ENCODE peak calls at places on chromosomes 5 and 9, in ten cellular contexts. T, Y, Q, D, M, S, A, I, H and R are unnamed samples.

GRCh38 chr5:75885321-75885720 is 168.1 kb upstream of the POC5 start:
- DNase-seq in Q (no peak), A (no peak), S (no peak), D (no peak), Y (no peak), T (no peak), H (no peak), M (no peak), I (no peak), R (no peak)

GRCh38 chr9:95815961-95816360 is 59.5 kb upstream of the ERCC6L2 start:
- DNase-seq in S (no peak), I (no peak), T (no peak), Y (no peak), A (no peak), D (no peak), H (no peak), Q (no peak), M (no peak), R (no peak)

GRCh38 chr5:74673011-74673790 is 11.8 kb upstream of the HEXB start:
- DNase-seq in S (peak), A (peak), I (no peak), H (no peak), T (peak), Q (no peak), D (no peak), M (peak), Y (peak), R (no peak)

GRCh38 chr9:6910032-6910431 is 152.3 kb downstream of the KDM4C start:
- DNase-seq in Y (peak), A (peak), D (no peak), Q (no peak), S (peak), M (peak), T (no peak), H (no peak), I (no peak), R (no peak)

GRCh38 chr9:134621558-134622110 is 20.0 kb upstream of the COL5A1 start:
- DNase-seq in Y (no peak), T (no peak), H (no peak), S (no peak), A (no peak), Q (no peak), D (peak), I (no peak), M (no peak), R (no peak)

GRCh38 chr9:87742813-87743428 is 17.0 kb downstream of the CTSL start:
- DNase-seq in S (no peak), D (no peak), I (no peak), Q (no peak), T (no peak), M (peak), H (no peak), A (no peak), Y (no peak), R (no peak)

GRCh38 chr9:21565137-21565536 is 83.0 kb upstream of the IFNE start:
- DNase-seq in D (no peak), H (no peak), I (no peak), S (no peak), A (no peak), M (no peak), Q (no peak), T (no peak), Y (peak), R (no peak)

GRCh38 chr5:66089384-66089783 is 54.7 kb upstream of the SREK1 start:
- DNase-seq in D (no peak), I (no peak), A (no peak), Y (no peak), H (no peak), Q (no peak), M (no peak), T (no peak), S (no peak), R (no peak)

GRCh38 chr9:124794902-124795491 is 18.1 kb downstream of the OLFML2A start:
- DNase-seq in Q (no peak), D (no peak), Y (no peak), S (no peak), I (no peak), M (no peak), T (no peak), H (no peak), A (no peak), R (no peak)

GRCh38 chr5:133686566-133686965 is 74.2 kb upstream of the FSTL4 start:
- DNase-seq in M (no peak), S (no peak), Q (no peak), Y (no peak), D (no peak), T (no peak), A (no peak), I (no peak), H (no peak), R (no peak)

GRCh38 chr9:18194316-18194715 is 279.6 kb upstream of the ADAMTSL1 start:
- DNase-seq in T (no peak), S (no peak), Q (no peak), Y (no peak), M (no peak), H (no peak), I (no peak), D (no peak), A (no peak), R (no peak)

GRCh38 chr5:172772112-172772906 is 1.3 kb upstream of the DUSP1 start:
- DNase-seq in T (peak), H (peak), A (peak), I (peak), Y (peak), M (peak), Q (peak), D (peak), S (peak), R (no peak)

GRCh38 chr9:114000063-114000454 is 78.0 kb downstream of the AMBP start:
- DNase-seq in A (no peak), T (no peak), D (no peak), S (no peak), M (no peak), H (no peak), I (no peak), Y (no peak), Q (no peak), R (no peak)

GRCh38 chr5:150230842-150231241 is 41.0 kb downstream of the SLC6A7 start:
- DNase-seq in H (no peak), I (no peak), T (no peak), A (no peak), S (no peak), Y (no peak), D (no peak), Q (no peak), M (no peak), R (no peak)

GRCh38 chr5:9626955-9627354 is 3.2 kb downstream of the TAS2R1 start:
- DNase-seq in I (no peak), Q (no peak), S (no peak), A (no peak), D (no peak), M (no peak), Y (no peak), T (no peak), H (no peak), R (no peak)

GRCh38 chr9:99037768-99038167 is 67.1 kb upstream of the TGFBR1 start:
- DNase-seq in Y (peak), A (no peak), T (no peak), I (no peak), D (no peak), H (no peak), S (peak), Q (no peak), M (no peak), R (no peak)

GRCh38 chr9:128421474-128422010 is 885 bp downstream of the CERCAM start:
- DNase-seq in H (no peak), Y (peak), D (no peak), T (no peak), S (peak), M (peak), A (peak), I (peak), Q (no peak), R (no peak)
- H3K4me3 ChIP-seq in H (no peak), Y (peak), D (peak), T (peak), S (peak), M (peak), A (peak), I (peak), Q (peak), R (peak)

GRCh38 chr5:78359831-78360673 is at the start of gene SCAMP1:
- DNase-seq in H (peak), M (peak), S (peak), A (peak), I (peak), Y (peak), Q (peak), D (peak), T (peak), R (peak)
- TF ChIP-seq CTCF in H (no peak), M (no peak), S (no peak), A (peak), I (peak), Y (peak), Q (peak), D (peak), T (peak), R (peak)

DNA sequence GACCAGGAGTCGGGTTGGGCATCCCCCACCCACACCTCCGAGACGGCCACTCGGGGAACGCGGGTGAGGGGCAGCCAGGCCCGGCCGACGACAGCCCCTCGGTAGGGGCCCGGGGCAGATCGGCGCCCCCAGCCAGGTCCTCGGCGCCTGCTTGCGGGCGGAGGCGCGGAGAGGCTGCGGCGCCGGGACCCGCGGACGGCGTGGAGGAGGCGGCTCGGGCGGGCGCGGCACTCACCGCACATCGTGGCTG is 235 bp downstream of the GFPT2 start:
- DNase-seq in S (no peak), Q (no peak), T (no peak), H (no peak), I (no peak), A (no peak), Y (no peak), D (no peak), M (no peak), R (no peak)
- H3K4me3 ChIP-seq in S (peak), Q (peak), T (no peak), H (peak), I (peak), A (peak), Y (peak), D (peak), M (peak), R (peak)

DNA sequence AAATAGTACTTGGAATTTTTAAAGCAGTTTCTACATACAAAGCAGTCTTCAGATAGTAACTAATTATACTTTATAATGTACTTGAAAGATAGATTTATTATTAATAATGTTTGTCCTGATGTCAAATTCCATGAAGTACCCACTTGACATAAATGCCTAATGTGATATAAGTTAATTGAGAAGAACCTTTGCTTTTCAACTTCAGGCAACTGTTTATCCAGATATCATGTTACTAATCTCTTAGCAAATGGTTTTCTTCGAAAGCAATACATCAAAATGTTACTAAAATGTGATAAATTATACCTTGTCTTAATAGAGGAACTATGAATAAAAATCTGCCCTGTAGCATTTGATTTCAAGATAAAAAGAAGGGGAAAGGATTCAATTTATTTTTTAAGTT is 146.8 kb upstream of the FBXL17 start:
- DNase-seq in Y (no peak), S (no peak), Q (no peak), M (no peak), D (no peak), H (no peak), I (no peak), T (no peak), A (no peak), R (no peak)
- TF ChIP-seq CTCF in Y (no peak), S (no peak), Q (no peak), M (no peak), D (no peak), H (no peak), I (no peak), T (no peak), A (no peak), R (no peak)

GRCh38 chr9:8282555-8282954 is 483.0 kb upstream of the DMAC1 start:
- DNase-seq in S (no peak), D (no peak), Y (no peak), Q (no peak), T (no peak), I (no peak), H (no peak), M (no peak), A (no peak), R (no peak)
- H3K4me3 ChIP-seq in S (no peak), D (no peak), Y (no peak), Q (no peak), T (no peak), I (no peak), H (no peak), M (no peak), A (no peak), R (no peak)

DNA sequence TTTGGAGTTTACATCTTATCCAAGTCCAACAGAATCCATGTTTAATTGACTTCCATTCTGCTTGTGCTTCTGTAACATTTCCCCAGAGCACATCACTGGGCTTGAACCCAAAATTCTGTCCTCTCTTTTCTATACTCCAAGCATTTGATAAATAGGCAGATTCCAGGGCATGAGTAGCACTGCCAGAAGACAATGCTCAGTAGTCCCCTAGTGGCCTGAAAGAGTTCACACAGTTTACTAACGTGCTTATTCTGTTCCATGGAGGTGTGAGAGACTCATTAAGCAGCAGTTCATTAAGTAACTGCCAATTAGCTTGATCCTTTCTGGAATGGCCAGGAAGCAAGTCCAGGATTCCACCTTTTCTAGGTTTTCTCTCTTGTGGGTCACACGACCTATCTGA is 9.4 kb upstream of the GABRA6 start:
- DNase-seq in I (no peak), H (no peak), T (peak), A (no peak), M (no peak), D (no peak), S (no peak), Q (no peak), Y (no peak), R (no peak)
- TF ChIP-seq CTCF in I (no peak), H (no peak), T (peak), A (no peak), M (no peak), D (peak), S (no peak), Q (no peak), Y (no peak), R (peak)

GRCh38 chr9:68802525-68803015 is 97.5 kb downstream of the PIP5K1B start:
- DNase-seq in D (no peak), M (no peak), Y (no peak), I (no peak), S (no peak), H (no peak), Q (no peak), A (no peak), T (peak), R (peak)

GRCh38 chr9:68800836-68801235 is 95.8 kb downstream of the PIP5K1B start:
- DNase-seq in H (no peak), I (no peak), Q (no peak), A (no peak), D (no peak), T (no peak), M (no peak), S (no peak), Y (no peak), R (no peak)

GRCh38 chr9:68808481-68808880 is 103.4 kb downstream of the PIP5K1B start:
- DNase-seq in Q (no peak), H (no peak), I (no peak), A (no peak), S (no peak), D (no peak), M (no peak), Y (no peak), T (no peak), R (no peak)

GRCh38 chr9:68804911-68805889 is 100.2 kb downstream of the PIP5K1B start:
- DNase-seq in D (peak), S (no peak), Y (no peak), A (no peak), T (no peak), Q (no peak), M (no peak), H (no peak), I (no peak), R (no peak)

GRCh38 chr9:68805890-68806517 is 101.0 kb downstream of the PIP5K1B start:
- DNase-seq in S (no peak), A (no peak), I (no peak), T (no peak), H (no peak), Y (no peak), M (no peak), D (no peak), Q (no peak), R (no peak)
- H3K4me3 ChIP-seq in S (no peak), A (no peak), I (no peak), T (no peak), H (no peak), Y (no peak), M (no peak), D (no peak), Q (no peak), R (no peak)

DNA sequence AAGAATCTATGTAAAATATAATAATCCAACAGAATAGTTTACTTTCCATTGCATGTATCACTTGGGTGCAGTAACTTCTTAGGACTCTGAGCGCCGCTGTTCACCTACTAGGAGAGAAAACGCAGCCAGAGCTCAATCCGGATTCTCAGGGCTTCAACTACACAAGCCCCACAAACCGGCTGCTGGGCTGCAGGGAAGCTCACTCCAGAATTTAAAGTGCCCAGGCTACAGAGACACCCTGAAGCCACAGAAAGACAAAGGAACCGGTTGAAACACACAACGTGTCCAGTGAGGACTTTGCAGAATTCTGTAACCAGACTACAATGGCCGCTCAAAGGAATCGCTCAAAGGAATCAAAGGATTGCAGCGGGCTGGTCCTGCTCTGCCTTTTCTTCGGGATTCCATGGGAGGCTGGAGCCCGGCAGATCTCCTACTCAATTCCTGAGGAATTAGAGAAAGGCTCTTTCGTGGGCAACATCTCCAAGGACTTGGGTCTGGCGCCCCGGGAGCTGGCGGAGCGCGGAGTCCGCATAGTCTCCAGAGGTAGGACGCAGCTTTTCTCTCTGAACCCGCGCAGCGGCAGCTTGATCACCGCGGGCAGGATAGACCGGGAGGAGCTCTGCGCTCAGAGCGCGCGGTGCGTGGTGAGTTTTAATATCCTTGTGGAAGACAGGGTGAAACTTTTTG is at the start of gene PCDHGA10:
- DNase-seq in S (peak), Y (peak), M (peak), T (peak), I (peak), D (no peak), Q (no peak), A (peak), H (peak), R (peak)
- TF ChIP-seq CTCF in S (peak), Y (peak), M (peak), T (peak), I (peak), D (peak), Q (peak), A (peak), H (peak), R (peak)

GRCh38 chr9:137149942-137150484 is 11.1 kb downstream of the GRIN1 start:
- DNase-seq in A (no peak), M (no peak), Q (no peak), S (no peak), I (no peak), T (peak), Y (no peak), H (no peak), D (no peak), R (no peak)
- H3K4me3 ChIP-seq in A (no peak), M (no peak), Q (no peak), S (no peak), I (no peak), T (peak), Y (no peak), H (no peak), D (no peak), R (peak)

GRCh38 chr9:90613502-90613901 is 29.1 kb downstream of the DIRAS2 start:
- DNase-seq in S (no peak), M (no peak), Y (no peak), T (no peak), Q (no peak), H (no peak), I (no peak), D (no peak), A (no peak), R (no peak)
- TF ChIP-seq CTCF in S (no peak), M (no peak), Y (no peak), T (no peak), Q (no peak), H (no peak), I (no peak), D (no peak), A (no peak), R (no peak)